ENCODE peak calls at places on chromosomes 3 and 15, in seven cellular contexts. V is uterus; D is activated T-cell treated with anti-CD3 and anti-CD28 coated beads, Interleukin-2, amount 50 U/mL, for 72 hours; C is left cardiac atrium; R is BJ; K is Peyer's patch; A is progenitor cell of endocrine pancreas. O is an unnamed sample.

GRCh38 chr3:140699516-140700231 is 21.8 kb downstream of the TRIM42 start:
- DNase-seq in V (no peak), D (no peak), C (no peak), R (no peak), K (no peak), A (no peak), O (no peak)

GRCh38 chr15:85837881-85838280 is 43.2 kb upstream of the KLHL25 start:
- DNase-seq in V (no peak), D (no peak), C (no peak), R (no peak), K (no peak), A (no peak), O (no peak)

GRCh38 chr3:124707667-124708066 is 22.6 kb upstream of the UMPS start:
- DNase-seq in V (no peak), D (no peak), C (no peak), R (no peak), K (no peak), A (no peak), O (no peak)

GRCh38 chr15:52678468-52679231 is 538 bp downstream of the ATOSA start:
- DNase-seq in V (peak), D (peak), C (peak), R (no peak), K (peak), A (peak), O (peak)

GRCh38 chr3:169071003-169071402 is 592.5 kb downstream of the MECOM start:
- DNase-seq in V (no peak), D (no peak), C (no peak), R (peak), K (no peak), A (no peak), O (no peak)

GRCh38 chr15:58616171-58616570 is 133.3 kb downstream of the ADAM10 start:
- DNase-seq in V (no peak), D (no peak), C (no peak), R (no peak), K (no peak), A (no peak), O (no peak)

GRCh38 chr3:126989316-126990023 is 6.6 kb downstream of the PLXNA1 start:
- DNase-seq in V (no peak), D (no peak), C (no peak), R (no peak), K (no peak), A (no peak), O (no peak)

GRCh38 chr3:188868803-188869202 is 303.0 kb upstream of the TPRG1 start:
- DNase-seq in V (no peak), D (no peak), C (no peak), R (no peak), K (no peak), A (no peak), O (no peak)